ENCODE peak calls at places on chromosomes 1 and 21, in ten cellular contexts. One of them, this sample, is unnamed.

GRCh38 chr1:91685994-91686393 is 185.3 kb downstream of the CDC7 start:
- DNase-seq in AG04450: no peak
- DNase-seq in activated T-cell treated with anti-CD3 and anti-CD28 coated beads, Interleukin-2, amount 50 U/mL, for 72 hours: no peak
- DNase-seq in esophagus muscularis mucosa: peak; percentile 77
- DNase-seq in tibial artery: no peak
- DNase-seq in dorsolateral prefrontal cortex: no peak
- DNase-seq in HCT116: no peak
- DNase-seq in HepG2: no peak
- DNase-seq in Panc1: no peak
- DNase-seq in GM13977: no peak
- DNase-seq in this sample: no peak

GRCh38 chr1:216346521-216346920 is 76.7 kb downstream of the USH2A start:
- DNase-seq in GM13977: no peak
- DNase-seq in esophagus muscularis mucosa: no peak
- DNase-seq in HepG2: no peak
- DNase-seq in Panc1: no peak
- DNase-seq in HCT116: no peak
- DNase-seq in activated T-cell treated with anti-CD3 and anti-CD28 coated beads, Interleukin-2, amount 50 U/mL, for 72 hours: no peak
- DNase-seq in tibial artery: no peak
- DNase-seq in AG04450: no peak
- DNase-seq in dorsolateral prefrontal cortex: no peak
- DNase-seq in this sample: no peak

GRCh38 chr1:3234281-3234680 is 165.3 kb downstream of the PRDM16 start:
- DNase-seq in Panc1: no peak
- DNase-seq in dorsolateral prefrontal cortex: no peak
- DNase-seq in activated T-cell treated with anti-CD3 and anti-CD28 coated beads, Interleukin-2, amount 50 U/mL, for 72 hours: no peak
- DNase-seq in HepG2: no peak
- DNase-seq in tibial artery: no peak
- DNase-seq in AG04450: no peak
- DNase-seq in esophagus muscularis mucosa: no peak
- DNase-seq in HCT116: no peak
- DNase-seq in GM13977: no peak
- DNase-seq in this sample: no peak

GRCh38 chr1:204335533-204335932 is 24.2 kb downstream of the PLEKHA6 start:
- DNase-seq in HCT116: no peak
- DNase-seq in HepG2: no peak
- DNase-seq in dorsolateral prefrontal cortex: no peak
- DNase-seq in Panc1: no peak
- DNase-seq in activated T-cell treated with anti-CD3 and anti-CD28 coated beads, Interleukin-2, amount 50 U/mL, for 72 hours: no peak
- DNase-seq in tibial artery: no peak
- DNase-seq in GM13977: no peak
- DNase-seq in esophagus muscularis mucosa: no peak
- DNase-seq in AG04450: no peak
- DNase-seq in this sample: no peak

GRCh38 chr1:193338194-193338593 is 151.8 kb upstream of the B3GALT2 start:
- DNase-seq in HCT116: no peak
- DNase-seq in HepG2: no peak
- DNase-seq in activated T-cell treated with anti-CD3 and anti-CD28 coated beads, Interleukin-2, amount 50 U/mL, for 72 hours: no peak
- DNase-seq in tibial artery: no peak
- DNase-seq in AG04450: no peak
- DNase-seq in esophagus muscularis mucosa: no peak
- DNase-seq in dorsolateral prefrontal cortex: no peak
- DNase-seq in GM13977: peak; percentile 66
- DNase-seq in Panc1: no peak
- DNase-seq in this sample: no peak

GRCh38 chr1:245690153-245690552 is 535.4 kb downstream of the KIF26B start:
- DNase-seq in tibial artery: no peak
- DNase-seq in activated T-cell treated with anti-CD3 and anti-CD28 coated beads, Interleukin-2, amount 50 U/mL, for 72 hours: no peak
- DNase-seq in dorsolateral prefrontal cortex: peak; percentile 63
- DNase-seq in HCT116: no peak
- DNase-seq in esophagus muscularis mucosa: no peak
- DNase-seq in AG04450: no peak
- DNase-seq in HepG2: no peak
- DNase-seq in GM13977: no peak
- DNase-seq in Panc1: no peak
- DNase-seq in this sample: no peak

GRCh38 chr1:3038113-3038551 is 16.9 kb downstream of the ACTRT2 start:
- DNase-seq in tibial artery: peak; percentile 49
- DNase-seq in GM13977: no peak
- DNase-seq in HCT116: no peak
- DNase-seq in Panc1: no peak
- DNase-seq in dorsolateral prefrontal cortex: no peak
- DNase-seq in HepG2: no peak
- DNase-seq in AG04450: no peak
- DNase-seq in esophagus muscularis mucosa: no peak
- DNase-seq in activated T-cell treated with anti-CD3 and anti-CD28 coated beads, Interleukin-2, amount 50 U/mL, for 72 hours: no peak
- DNase-seq in this sample: no peak

GRCh38 chr1:159783724-159784123 is 3.0 kb downstream of the DUSP23 start:
- DNase-seq in esophagus muscularis mucosa: no peak
- DNase-seq in activated T-cell treated with anti-CD3 and anti-CD28 coated beads, Interleukin-2, amount 50 U/mL, for 72 hours: no peak
- DNase-seq in Panc1: no peak
- DNase-seq in dorsolateral prefrontal cortex: no peak
- DNase-seq in tibial artery: no peak
- DNase-seq in HCT116: no peak
- DNase-seq in AG04450: no peak
- DNase-seq in HepG2: no peak
- DNase-seq in GM13977: no peak
- DNase-seq in this sample: no peak

GRCh38 chr1:32900956-32901822 is at the start of gene TMEM54:
- DNase-seq in HepG2: no peak
- DNase-seq in activated T-cell treated with anti-CD3 and anti-CD28 coated beads, Interleukin-2, amount 50 U/mL, for 72 hours: peak; percentile 42
- DNase-seq in Panc1: no peak
- DNase-seq in HCT116: no peak
- DNase-seq in dorsolateral prefrontal cortex: no peak
- DNase-seq in esophagus muscularis mucosa: no peak
- DNase-seq in tibial artery: peak; percentile 72
- DNase-seq in AG04450: no peak
- DNase-seq in GM13977: peak; percentile 79
- DNase-seq in this sample: no peak

GRCh38 chr1:160108888-160109662 is 6.5 kb upstream of the ATP1A2 start:
- DNase-seq in HepG2: peak; percentile 80
- DNase-seq in GM13977: peak; percentile 62
- DNase-seq in esophagus muscularis mucosa: no peak
- DNase-seq in dorsolateral prefrontal cortex: no peak
- DNase-seq in HCT116: peak; percentile 69
- DNase-seq in activated T-cell treated with anti-CD3 and anti-CD28 coated beads, Interleukin-2, amount 50 U/mL, for 72 hours: peak; percentile 56
- DNase-seq in AG04450: no peak
- DNase-seq in tibial artery: no peak
- DNase-seq in Panc1: no peak
- DNase-seq in this sample: no peak

GRCh38 chr21:33748903-33749302 is 106.6 kb downstream of the ITSN1 start:
- DNase-seq in AG04450: no peak
- DNase-seq in GM13977: no peak
- DNase-seq in HepG2: no peak
- DNase-seq in activated T-cell treated with anti-CD3 and anti-CD28 coated beads, Interleukin-2, amount 50 U/mL, for 72 hours: no peak
- DNase-seq in Panc1: no peak
- DNase-seq in dorsolateral prefrontal cortex: no peak
- DNase-seq in HCT116: no peak
- DNase-seq in esophagus muscularis mucosa: no peak
- DNase-seq in tibial artery: no peak
- DNase-seq in this sample: no peak

GRCh38 chr1:156641761-156642264 is at the start of gene BCAN:
- DNase-seq in dorsolateral prefrontal cortex: peak; percentile 44
- DNase-seq in activated T-cell treated with anti-CD3 and anti-CD28 coated beads, Interleukin-2, amount 50 U/mL, for 72 hours: peak; percentile 19
- DNase-seq in HepG2: no peak
- DNase-seq in tibial artery: no peak
- DNase-seq in HCT116: no peak
- DNase-seq in AG04450: no peak
- DNase-seq in Panc1: no peak
- DNase-seq in esophagus muscularis mucosa: no peak
- DNase-seq in GM13977: peak; percentile 74
- DNase-seq in this sample: no peak

GRCh38 chr1:171901245-171901644 is 59.9 kb downstream of the DNM3 start:
- DNase-seq in esophagus muscularis mucosa: no peak
- DNase-seq in Panc1: no peak
- DNase-seq in GM13977: no peak
- DNase-seq in activated T-cell treated with anti-CD3 and anti-CD28 coated beads, Interleukin-2, amount 50 U/mL, for 72 hours: no peak
- DNase-seq in tibial artery: no peak
- DNase-seq in dorsolateral prefrontal cortex: no peak
- DNase-seq in AG04450: no peak
- DNase-seq in HepG2: no peak
- DNase-seq in HCT116: no peak
- DNase-seq in this sample: no peak

GRCh38 chr1:236692128-236692527 is 5.8 kb downstream of the ACTN2 start:
- DNase-seq in Panc1: no peak
- DNase-seq in dorsolateral prefrontal cortex: no peak
- DNase-seq in GM13977: no peak
- DNase-seq in tibial artery: no peak
- DNase-seq in AG04450: no peak
- DNase-seq in HCT116: no peak
- DNase-seq in esophagus muscularis mucosa: no peak
- DNase-seq in activated T-cell treated with anti-CD3 and anti-CD28 coated beads, Interleukin-2, amount 50 U/mL, for 72 hours: no peak
- DNase-seq in HepG2: no peak
- DNase-seq in this sample: no peak

GRCh38 chr1:22576617-22577016 is 13.3 kb downstream of the EPHA8 start:
- DNase-seq in HepG2: no peak
- DNase-seq in dorsolateral prefrontal cortex: no peak
- DNase-seq in activated T-cell treated with anti-CD3 and anti-CD28 coated beads, Interleukin-2, amount 50 U/mL, for 72 hours: no peak
- DNase-seq in tibial artery: no peak
- DNase-seq in AG04450: no peak
- DNase-seq in Panc1: no peak
- DNase-seq in esophagus muscularis mucosa: no peak
- DNase-seq in GM13977: no peak
- DNase-seq in HCT116: no peak
- DNase-seq in this sample: no peak

GRCh38 chr1:46575300-46575699 is 23.9 kb upstream of the KNCN start:
- DNase-seq in tibial artery: peak; percentile 32
- DNase-seq in Panc1: no peak
- DNase-seq in esophagus muscularis mucosa: no peak
- DNase-seq in dorsolateral prefrontal cortex: peak; percentile 41
- DNase-seq in GM13977: no peak
- DNase-seq in activated T-cell treated with anti-CD3 and anti-CD28 coated beads, Interleukin-2, amount 50 U/mL, for 72 hours: no peak
- DNase-seq in HepG2: no peak
- DNase-seq in AG04450: no peak
- DNase-seq in HCT116: no peak
- DNase-seq in this sample: no peak

GRCh38 chr1:205226868-205227583 is 720 bp upstream of the TMCC2 start:
- DNase-seq in HepG2: peak; percentile 56
- DNase-seq in esophagus muscularis mucosa: peak; percentile 77
- DNase-seq in tibial artery: no peak
- DNase-seq in dorsolateral prefrontal cortex: no peak
- DNase-seq in AG04450: no peak
- DNase-seq in HCT116: peak; percentile 10
- DNase-seq in Panc1: no peak
- DNase-seq in activated T-cell treated with anti-CD3 and anti-CD28 coated beads, Interleukin-2, amount 50 U/mL, for 72 hours: no peak
- DNase-seq in GM13977: no peak
- DNase-seq in this sample: no peak

GRCh38 chr21:41009398-41010177 is 158.4 kb upstream of the BACE2 start:
- DNase-seq in tibial artery: no peak
- DNase-seq in dorsolateral prefrontal cortex: no peak
- DNase-seq in esophagus muscularis mucosa: no peak
- DNase-seq in AG04450: no peak
- DNase-seq in activated T-cell treated with anti-CD3 and anti-CD28 coated beads, Interleukin-2, amount 50 U/mL, for 72 hours: no peak
- DNase-seq in HCT116: no peak
- DNase-seq in Panc1: no peak
- DNase-seq in GM13977: no peak
- DNase-seq in HepG2: no peak
- DNase-seq in this sample: no peak

GRCh38 chr1:214439352-214440119 is 111.9 kb downstream of the PTPN14 start:
- DNase-seq in AG04450: peak; percentile 76
- DNase-seq in HepG2: peak; percentile 90
- DNase-seq in HCT116: peak; percentile 81
- DNase-seq in GM13977: peak; percentile 59
- DNase-seq in Panc1: no peak
- DNase-seq in esophagus muscularis mucosa: no peak
- DNase-seq in tibial artery: no peak
- DNase-seq in activated T-cell treated with anti-CD3 and anti-CD28 coated beads, Interleukin-2, amount 50 U/mL, for 72 hours: peak; percentile 72
- DNase-seq in dorsolateral prefrontal cortex: no peak
- DNase-seq in this sample: no peak

GRCh38 chr1:58586296-58586695 is 9.2 kb upstream of the TACSTD2 start:
- DNase-seq in esophagus muscularis mucosa: no peak
- DNase-seq in HCT116: no peak
- DNase-seq in dorsolateral prefrontal cortex: no peak
- DNase-seq in HepG2: no peak
- DNase-seq in Panc1: no peak
- DNase-seq in AG04450: no peak
- DNase-seq in GM13977: no peak
- DNase-seq in tibial artery: no peak
- DNase-seq in activated T-cell treated with anti-CD3 and anti-CD28 coated beads, Interleukin-2, amount 50 U/mL, for 72 hours: no peak
- DNase-seq in this sample: no peak

GRCh38 chr1:230459463-230459862 is 33.3 kb upstream of the PGBD5 start:
- DNase-seq in AG04450: peak; percentile 8
- DNase-seq in GM13977: no peak
- DNase-seq in esophagus muscularis mucosa: no peak
- DNase-seq in activated T-cell treated with anti-CD3 and anti-CD28 coated beads, Interleukin-2, amount 50 U/mL, for 72 hours: no peak
- DNase-seq in HepG2: no peak
- DNase-seq in dorsolateral prefrontal cortex: no peak
- DNase-seq in HCT116: no peak
- DNase-seq in Panc1: no peak
- DNase-seq in tibial artery: no peak
- DNase-seq in this sample: no peak

GRCh38 chr1:226646026-226646869 is 92.8 kb downstream of the ITPKB start:
- DNase-seq in AG04450: no peak
- DNase-seq in activated T-cell treated with anti-CD3 and anti-CD28 coated beads, Interleukin-2, amount 50 U/mL, for 72 hours: no peak
- DNase-seq in dorsolateral prefrontal cortex: no peak
- DNase-seq in HepG2: no peak
- DNase-seq in Panc1: no peak
- DNase-seq in esophagus muscularis mucosa: no peak
- DNase-seq in tibial artery: no peak
- DNase-seq in HCT116: no peak
- DNase-seq in GM13977: no peak
- DNase-seq in this sample: no peak

GRCh38 chr1:205680073-205680851 is at the start of gene SLC45A3:
- DNase-seq in HCT116: no peak
- DNase-seq in Panc1: no peak
- DNase-seq in activated T-cell treated with anti-CD3 and anti-CD28 coated beads, Interleukin-2, amount 50 U/mL, for 72 hours: peak; percentile 50
- DNase-seq in dorsolateral prefrontal cortex: no peak
- DNase-seq in AG04450: no peak
- DNase-seq in tibial artery: no peak
- DNase-seq in esophagus muscularis mucosa: no peak
- DNase-seq in HepG2: no peak
- DNase-seq in GM13977: peak; percentile 65
- DNase-seq in this sample: no peak

GRCh38 chr1:147618077-147618569 is 52.2 kb downstream of the ACP6 start:
- DNase-seq in esophagus muscularis mucosa: peak; percentile 79
- DNase-seq in GM13977: no peak
- DNase-seq in Panc1: no peak
- DNase-seq in AG04450: no peak
- DNase-seq in activated T-cell treated with anti-CD3 and anti-CD28 coated beads, Interleukin-2, amount 50 U/mL, for 72 hours: peak; percentile 33
- DNase-seq in tibial artery: no peak
- DNase-seq in dorsolateral prefrontal cortex: no peak
- DNase-seq in HCT116: no peak
- DNase-seq in HepG2: no peak
- DNase-seq in this sample: no peak

GRCh38 chr1:78836736-78837135 is 169.8 kb downstream of the ADGRL4 start:
- DNase-seq in tibial artery: no peak
- DNase-seq in HepG2: no peak
- DNase-seq in esophagus muscularis mucosa: no peak
- DNase-seq in dorsolateral prefrontal cortex: no peak
- DNase-seq in GM13977: no peak
- DNase-seq in HCT116: no peak
- DNase-seq in AG04450: no peak
- DNase-seq in Panc1: no peak
- DNase-seq in activated T-cell treated with anti-CD3 and anti-CD28 coated beads, Interleukin-2, amount 50 U/mL, for 72 hours: no peak
- DNase-seq in this sample: no peak

GRCh38 chr1:207336559-207337467 is 15.3 kb downstream of the CD55 start:
- DNase-seq in dorsolateral prefrontal cortex: no peak
- DNase-seq in GM13977: peak; percentile 45
- DNase-seq in tibial artery: no peak
- DNase-seq in Panc1: no peak
- DNase-seq in activated T-cell treated with anti-CD3 and anti-CD28 coated beads, Interleukin-2, amount 50 U/mL, for 72 hours: peak; percentile 64
- DNase-seq in esophagus muscularis mucosa: no peak
- DNase-seq in HCT116: no peak
- DNase-seq in HepG2: peak; percentile 58
- DNase-seq in AG04450: peak; percentile 20
- DNase-seq in this sample: no peak

GRCh38 chr1:213252026-213252425 is 201.0 kb downstream of the RPS6KC1 start:
- DNase-seq in AG04450: no peak
- DNase-seq in tibial artery: no peak
- DNase-seq in esophagus muscularis mucosa: no peak
- DNase-seq in GM13977: no peak
- DNase-seq in HepG2: no peak
- DNase-seq in HCT116: no peak
- DNase-seq in dorsolateral prefrontal cortex: no peak
- DNase-seq in Panc1: no peak
- DNase-seq in activated T-cell treated with anti-CD3 and anti-CD28 coated beads, Interleukin-2, amount 50 U/mL, for 72 hours: no peak
- DNase-seq in this sample: no peak

GRCh38 chr1:181141431-181141910 is 53.0 kb downstream of the IER5 start:
- DNase-seq in dorsolateral prefrontal cortex: no peak
- DNase-seq in HCT116: no peak
- DNase-seq in AG04450: no peak
- DNase-seq in GM13977: no peak
- DNase-seq in activated T-cell treated with anti-CD3 and anti-CD28 coated beads, Interleukin-2, amount 50 U/mL, for 72 hours: peak; percentile 82
- DNase-seq in HepG2: no peak
- DNase-seq in Panc1: peak; percentile 59
- DNase-seq in esophagus muscularis mucosa: no peak
- DNase-seq in tibial artery: no peak
- DNase-seq in this sample: no peak